ENCODE peak calls at places on chromosomes 1 and 21, in four cellular contexts. F, O, T and B are unnamed samples.

GRCh38 chr1:25565188-25565591 is 21.8 kb downstream of the LDLRAP1 start:
- DNase-seq in F (no peak), O (peak), T (peak), B (no peak)

GRCh38 chr21:38012700-38013099 is 96.4 kb upstream of the KCNJ6 start:
- DNase-seq in F (no peak), O (no peak), T (no peak), B (no peak)

GRCh38 chr1:224333939-224334701 is 4.1 kb upstream of the NVL start:
- DNase-seq in F (no peak), O (peak), T (no peak), B (no peak)

GRCh38 chr1:234324668-234325225 is 48.5 kb upstream of the COA6 start:
- DNase-seq in F (no peak), O (no peak), T (no peak), B (no peak)

GRCh38 chr1:48216276-48216675 is 6.2 kb upstream of the SLC5A9 start:
- DNase-seq in F (no peak), O (no peak), T (no peak), B (no peak)

GRCh38 chr21:26962516-26963305 is 4.2 kb downstream of the ADAMTS5 start:
- DNase-seq in F (no peak), O (peak), T (no peak), B (no peak)

GRCh38 chr1:54464031-54464476 is 57.9 kb upstream of the SSBP3 start:
- DNase-seq in F (no peak), O (no peak), T (no peak), B (no peak)

GRCh38 chr21:32463889-32464300 is 51.4 kb downstream of the EVA1C start:
- DNase-seq in F (no peak), O (peak), T (no peak), B (no peak)

GRCh38 chr1:37128091-37128490 is 93.8 kb upstream of the GRIK3 start:
- DNase-seq in F (no peak), O (no peak), T (no peak), B (no peak)

GRCh38 chr21:45514311-45515021 is 27.8 kb downstream of the SLC19A1 start:
- DNase-seq in F (no peak), O (no peak), T (no peak), B (no peak)